ENCODE peak calls at places on chromosome 18, in five cellular contexts. O, B, C, Q and R are unnamed samples.

GRCh38 chr18:53660306-53660705 is 564.2 kb downstream of the MBD2 start:
- DNase-seq in O (no peak), B (no peak), C (no peak), Q (no peak), R (no peak)

GRCh38 chr18:37666986-37667385 is 101.4 kb upstream of the CELF4 start:
- DNase-seq in Q (no peak), C (no peak), B (no peak), O (no peak), R (no peak)

GRCh38 chr18:31661965-31662364 is 22.4 kb downstream of the B4GALT6 start:
- DNase-seq in C (no peak), Q (no peak), O (no peak), B (peak; percentile 68), R (no peak)

GRCh38 chr18:25244170-25244569 is 107.8 kb downstream of the ZNF521 start:
- DNase-seq in C (no peak), Q (no peak), B (no peak), O (no peak), R (no peak)

GRCh38 chr18:9147440-9148238 is 11.1 kb downstream of the ANKRD12 start:
- DNase-seq in C (peak; percentile 42), B (peak; percentile 62), O (peak; percentile 60), Q (peak; percentile 80), R (peak; percentile 9)

GRCh38 chr18:80023173-80023572 is 11.1 kb upstream of the RBFA start:
- DNase-seq in C (peak; percentile 54), O (no peak), B (no peak), Q (peak; percentile 16), R (no peak)

GRCh38 chr18:59057969-59058368 is 81.7 kb upstream of the SEC11C start:
- DNase-seq in C (no peak), O (peak; percentile 23), Q (no peak), B (no peak), R (no peak)

GRCh38 chr18:59839241-59839640 is 60.6 kb upstream of the PMAIP1 start:
- DNase-seq in C (no peak), O (no peak), Q (no peak), B (no peak), R (no peak)

GRCh38 chr18:77112161-77112801 is 20.3 kb downstream of the MBP start:
- DNase-seq in Q (no peak), O (no peak), B (no peak), C (no peak), R (no peak)

GRCh38 chr18:48839819-48840490 is 110.8 kb downstream of the SMAD7 start:
- DNase-seq in C (no peak), Q (no peak), O (no peak), B (no peak), R (no peak)

GRCh38 chr18:3177902-3178687 is 41.7 kb downstream of the MYOM1 start:
- DNase-seq in B (no peak), Q (peak; percentile 97), C (peak; percentile 9), O (no peak), R (peak; percentile 8)

GRCh38 chr18:77316013-77316412 is 66.4 kb downstream of the GALR1 start:
- DNase-seq in Q (no peak), B (peak; percentile 4), C (no peak), O (no peak), R (no peak)